ENCODE peak calls at places on chromosome 9, in nine cellular contexts. O is breast epithelium, A is neural progenitor cell, W is tibial nerve, C is IMR-90, Z is HFFc6, L is endothelial cell of umbilical vein, T is cardiac muscle cell, H is nephron progenitor cell. P is an unnamed sample.
A peak's percentile ranks its signal among the peaks of the same experiment; 100 is the strongest.

GRCh38 chr9:100595391-100596199 is 17.7 kb downstream of the CAVIN4 start:
- DNase-seq in O (no peak), A (peak; percentile 70), W (peak; percentile 56), C (peak; percentile 70), Z (peak; percentile 56), L (peak; percentile 83), T (peak; percentile 74), H (peak; percentile 39), P (no peak)

GRCh38 chr9:38380230-38380871 is 12.2 kb upstream of the ALDH1B1 start:
- DNase-seq in O (no peak), A (no peak), W (no peak), C (peak; percentile 47), Z (no peak), L (no peak), T (no peak), H (no peak), P (no peak)

GRCh38 chr9:71685394-71685793 is 82.9 kb downstream of the CEMIP2 start:
- DNase-seq in O (no peak), A (no peak), W (no peak), C (peak; percentile 10), Z (no peak), L (peak; percentile 45), T (no peak), H (no peak), P (no peak)

GRCh38 chr9:72636621-72637020 is 115.2 kb downstream of the TMC1 start:
- DNase-seq in O (no peak), A (no peak), W (no peak), C (no peak), Z (no peak), L (no peak), T (no peak), H (no peak), P (no peak)

GRCh38 chr9:122087406-122088200 is 5.5 kb downstream of the TTLL11 start:
- DNase-seq in O (no peak), A (no peak), W (no peak), C (peak; percentile 75), Z (peak; percentile 47), L (no peak), T (no peak), H (no peak), P (no peak)

GRCh38 chr9:104831681-104832080 is 67.8 kb downstream of the NIPSNAP3B start:
- DNase-seq in O (no peak), A (no peak), W (no peak), C (peak; percentile 79), Z (peak; percentile 86), L (no peak), T (no peak), H (no peak), P (no peak)

GRCh38 chr9:105656131-105656921 is 5.9 kb upstream of the TAL2 start:
- DNase-seq in O (no peak), A (peak; percentile 79), W (no peak), C (no peak), Z (no peak), L (no peak), T (peak; percentile 65), H (peak; percentile 75), P (no peak)

GRCh38 chr9:29241320-29241719 is 1668.0 kb upstream of the C9orf72 start:
- DNase-seq in O (no peak), A (no peak), W (no peak), C (no peak), Z (no peak), L (no peak), T (no peak), H (no peak), P (no peak)

GRCh38 chr9:122506964-122507363 is 3.6 kb upstream of the OR1J2 start:
- DNase-seq in O (no peak), A (no peak), W (no peak), C (no peak), Z (no peak), L (no peak), T (no peak), H (no peak), P (no peak)

GRCh38 chr9:101536351-101536750 is 2.7 kb downstream of the RNF20 start:
- DNase-seq in O (no peak), A (no peak), W (no peak), C (peak; percentile 48), Z (no peak), L (no peak), T (no peak), H (no peak), P (no peak)

GRCh38 chr9:6646028-6646636 is 603 bp upstream of the GLDC start:
- DNase-seq in O (no peak), A (no peak), W (no peak), C (no peak), Z (no peak), L (no peak), T (no peak), H (no peak), P (no peak)

GRCh38 chr9:35659340-35659739 is 1.2 kb downstream of the CCDC107 start:
- DNase-seq in O (no peak), A (no peak), W (no peak), C (peak; percentile 49), Z (peak; percentile 76), L (no peak), T (no peak), H (no peak), P (no peak)

GRCh38 chr9:104503440-104503839 is 623 bp upstream of the OR13F1 start:
- DNase-seq in O (no peak), A (no peak), W (no peak), C (no peak), Z (no peak), L (no peak), T (no peak), H (no peak), P (no peak)

GRCh38 chr9:91162784-91163440 is 198.8 kb downstream of the AUH start:
- DNase-seq in O (peak; percentile 31), A (no peak), W (no peak), C (no peak), Z (peak; percentile 13), L (no peak), T (peak; percentile 40), H (peak; percentile 20), P (no peak)

GRCh38 chr9:70411930-70412677 is 2.4 kb downstream of the KLF9 start:
- DNase-seq in O (peak; percentile 65), A (no peak), W (peak; percentile 65), C (peak; percentile 71), Z (peak; percentile 68), L (peak; percentile 69), T (no peak), H (peak; percentile 29), P (no peak)

DNA sequence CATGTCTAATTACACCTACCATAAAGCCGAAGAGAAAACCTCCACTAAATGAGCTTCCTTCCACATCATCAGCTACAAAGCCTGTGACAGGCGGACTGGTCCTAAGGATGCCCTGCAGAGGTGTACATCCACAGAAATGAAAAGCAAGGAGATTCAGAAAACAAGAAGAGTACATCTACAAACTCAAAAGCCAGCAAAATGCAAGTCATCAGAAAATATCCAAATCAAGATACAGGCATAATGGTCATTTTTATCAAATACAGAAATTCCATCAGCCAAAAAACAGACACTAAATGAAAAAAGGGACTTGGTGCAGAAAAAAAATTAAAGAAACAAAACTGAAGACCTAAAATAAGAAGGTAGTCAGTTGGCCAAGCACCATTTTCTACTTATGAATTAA is 79.7 kb downstream of the FRMD3 start:
- DNase-seq in O (no peak), A (no peak), W (no peak), C (no peak), Z (no peak), L (no peak), T (no peak), H (no peak), P (no peak)
- TF ChIP-seq CTCF in O (no peak), A (no peak), W (no peak), C (no peak), Z (no peak), L (no peak), T (no peak), H (no peak), P (no peak)

DNA sequence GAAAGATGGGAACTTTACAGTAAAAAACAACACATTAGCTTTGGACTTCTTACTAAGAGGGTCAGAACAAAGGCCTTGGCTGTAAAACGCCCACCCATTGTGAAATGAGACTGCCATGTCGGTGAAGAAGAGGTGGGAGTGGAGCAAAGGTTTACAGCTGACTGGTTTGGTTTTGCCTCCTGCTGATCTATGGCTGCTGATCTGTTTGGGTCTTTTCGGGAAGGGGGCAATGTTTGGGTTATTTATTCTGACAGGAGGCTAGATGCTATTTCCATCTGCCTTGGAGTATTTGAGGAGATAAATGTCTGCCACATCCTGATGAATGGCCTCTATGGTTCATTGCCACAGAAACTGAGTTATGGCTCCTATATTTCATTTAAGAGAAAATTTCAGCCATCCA is 408.7 kb downstream of the TLE4 start:
- DNase-seq in O (no peak), A (peak; percentile 72), W (no peak), C (no peak), Z (no peak), L (no peak), T (no peak), H (peak; percentile 37), P (no peak)
- TF ChIP-seq CTCF in O (no peak), A (no peak), W (no peak), C (no peak), Z (no peak), L (no peak), T (no peak), H (no peak), P (no peak)

DNA sequence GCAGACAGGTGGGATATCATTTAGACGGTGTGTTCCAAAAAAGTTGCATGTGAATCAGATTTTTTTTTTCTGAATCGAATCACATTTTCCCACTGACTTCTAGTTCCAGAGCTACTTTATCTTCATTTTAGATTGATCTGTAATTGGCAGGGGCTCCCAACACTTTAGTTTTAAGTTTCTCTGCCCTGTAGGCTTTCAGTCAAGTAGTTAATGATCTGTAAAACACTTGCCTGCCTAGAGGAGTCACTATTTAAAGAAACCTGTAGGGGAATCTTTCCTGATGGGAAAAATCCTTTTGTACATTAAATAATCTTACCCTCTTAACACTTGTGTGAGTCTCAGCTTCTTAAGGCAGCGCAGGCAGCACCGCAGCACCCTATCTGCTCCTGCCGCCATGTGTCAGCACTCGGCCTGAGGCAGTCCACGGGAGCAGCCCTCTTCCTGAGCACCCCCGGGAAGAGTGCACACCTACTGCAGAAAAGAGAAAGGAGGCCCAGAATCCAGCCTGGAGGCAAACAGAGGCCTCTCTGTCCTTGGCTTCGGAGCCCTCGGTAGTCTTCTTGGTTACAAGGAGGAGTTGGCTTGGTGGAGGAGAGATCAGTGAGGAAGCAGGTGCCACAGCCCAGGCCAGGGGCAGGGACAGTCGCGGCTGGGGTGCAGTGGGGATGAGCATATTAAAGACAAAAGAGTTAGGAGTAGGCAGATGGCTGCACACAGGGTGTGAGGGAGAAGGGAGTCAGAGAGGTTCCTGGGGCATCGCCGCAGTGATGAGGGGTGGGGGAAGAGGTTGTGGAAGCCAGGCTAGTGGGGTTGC is 209.3 kb downstream of the GAPVD1 start:
- DNase-seq in O (no peak), A (no peak), W (no peak), C (no peak), Z (no peak), L (no peak), T (peak; percentile 40), H (no peak), P (no peak)
- TF ChIP-seq CTCF in O (no peak), A (no peak), W (no peak), C (no peak), Z (no peak), L (no peak), T (no peak), H (no peak), P (no peak)

DNA sequence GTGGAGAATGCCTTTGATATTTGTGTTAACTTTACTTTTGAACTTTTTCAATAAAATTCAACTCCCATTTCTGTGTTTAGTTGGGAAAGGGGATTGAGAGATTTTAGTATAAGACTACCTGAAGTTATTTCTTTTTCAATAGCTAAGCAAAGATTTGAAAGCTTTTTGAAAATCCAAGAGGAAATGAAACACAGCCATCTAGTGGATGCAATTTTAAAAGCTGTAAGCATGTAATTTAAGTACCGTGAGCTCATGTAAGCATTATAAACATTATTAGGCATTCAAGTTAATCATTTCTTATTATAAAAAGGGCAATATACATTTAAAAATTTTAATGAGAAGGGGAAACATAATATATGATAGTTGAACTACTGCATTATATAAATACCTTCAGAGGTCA is 69.8 kb downstream of the CCDC171 start:
- DNase-seq in O (no peak), A (no peak), W (no peak), C (peak; percentile 46), Z (peak; percentile 4), L (peak; percentile 36), T (no peak), H (no peak), P (no peak)
- TF ChIP-seq CTCF in O (no peak), A (peak; percentile 49), W (no peak), C (peak; percentile 58), Z (peak; percentile 73), L (peak; percentile 12), T (peak; percentile 54), H (peak; percentile 18), P (no peak)

P was measured in mesothelial cell of epicardium.